ENCODE peak calls at places on chromosomes 5 and 9, in eight cellular contexts. One of them, this sample, is unnamed.

GRCh38 chr5:95715799-95716461 is 15.2 kb upstream of the RHOBTB3 start:
- ATAC-seq in upper lobe of right lung: no peak
- ATAC-seq in right lobe of liver: no peak
- ATAC-seq in omental fat pad: no peak
- ATAC-seq in pancreas: no peak
- ATAC-seq in lung: no peak
- ATAC-seq in gastrocnemius medialis: no peak
- ATAC-seq in HCT116: no peak
- ATAC-seq in this sample: no peak

GRCh38 chr5:87594566-87594965 is 181.8 kb upstream of the CCNH start:
- ATAC-seq in upper lobe of right lung: no peak
- ATAC-seq in right lobe of liver: no peak
- ATAC-seq in omental fat pad: no peak
- ATAC-seq in pancreas: no peak
- ATAC-seq in lung: no peak
- ATAC-seq in gastrocnemius medialis: no peak
- ATAC-seq in HCT116: no peak
- ATAC-seq in this sample: no peak

GRCh38 chr5:131022811-131023210 is 142.2 kb downstream of the HINT1 start:
- ATAC-seq in upper lobe of right lung: peak
- ATAC-seq in right lobe of liver: no peak
- ATAC-seq in omental fat pad: no peak
- ATAC-seq in pancreas: no peak
- ATAC-seq in lung: peak
- ATAC-seq in gastrocnemius medialis: no peak
- ATAC-seq in HCT116: no peak
- ATAC-seq in this sample: no peak

GRCh38 chr9:72983512-72984021 is 30.7 kb upstream of the ALDH1A1 start:
- ATAC-seq in upper lobe of right lung: no peak
- ATAC-seq in right lobe of liver: peak
- ATAC-seq in omental fat pad: no peak
- ATAC-seq in pancreas: peak
- ATAC-seq in lung: no peak
- ATAC-seq in gastrocnemius medialis: no peak
- ATAC-seq in HCT116: no peak
- ATAC-seq in this sample: no peak

GRCh38 chr5:9428272-9428671 is 117.6 kb downstream of the SEMA5A start:
- ATAC-seq in upper lobe of right lung: no peak
- ATAC-seq in right lobe of liver: no peak
- ATAC-seq in omental fat pad: no peak
- ATAC-seq in pancreas: no peak
- ATAC-seq in lung: no peak
- ATAC-seq in gastrocnemius medialis: no peak
- ATAC-seq in HCT116: no peak
- ATAC-seq in this sample: no peak

GRCh38 chr5:15835514-15835913 is 335.5 kb downstream of the FBXL7 start:
- ATAC-seq in upper lobe of right lung: no peak
- ATAC-seq in right lobe of liver: no peak
- ATAC-seq in omental fat pad: no peak
- ATAC-seq in pancreas: no peak
- ATAC-seq in lung: no peak
- ATAC-seq in gastrocnemius medialis: no peak
- ATAC-seq in HCT116: no peak
- ATAC-seq in this sample: no peak

GRCh38 chr5:32833621-32834102 is 122.5 kb downstream of the NPR3 start:
- ATAC-seq in upper lobe of right lung: no peak
- ATAC-seq in right lobe of liver: no peak
- ATAC-seq in omental fat pad: no peak
- ATAC-seq in pancreas: no peak
- ATAC-seq in lung: no peak
- ATAC-seq in gastrocnemius medialis: no peak
- ATAC-seq in HCT116: no peak
- ATAC-seq in this sample: no peak

GRCh38 chr9:78519786-78520185 is 222.9 kb downstream of the PSAT1 start:
- ATAC-seq in upper lobe of right lung: peak
- ATAC-seq in right lobe of liver: no peak
- ATAC-seq in omental fat pad: no peak
- ATAC-seq in pancreas: no peak
- ATAC-seq in lung: no peak
- ATAC-seq in gastrocnemius medialis: no peak
- ATAC-seq in HCT116: no peak
- ATAC-seq in this sample: no peak

GRCh38 chr9:89179535-89179919 is 909 bp upstream of the SHC3 start:
- ATAC-seq in upper lobe of right lung: no peak
- ATAC-seq in right lobe of liver: no peak
- ATAC-seq in omental fat pad: no peak
- ATAC-seq in pancreas: peak
- ATAC-seq in lung: no peak
- ATAC-seq in gastrocnemius medialis: no peak
- ATAC-seq in HCT116: no peak
- ATAC-seq in this sample: peak

GRCh38 chr9:89182369-89182768 is 3.8 kb upstream of the SHC3 start:
- ATAC-seq in upper lobe of right lung: no peak
- ATAC-seq in right lobe of liver: no peak
- ATAC-seq in omental fat pad: no peak
- ATAC-seq in pancreas: no peak
- ATAC-seq in lung: no peak
- ATAC-seq in gastrocnemius medialis: no peak
- ATAC-seq in HCT116: no peak
- ATAC-seq in this sample: no peak

GRCh38 chr9:89179920-89180667 is 1.5 kb upstream of the SHC3 start:
- ATAC-seq in upper lobe of right lung: peak
- ATAC-seq in right lobe of liver: peak
- ATAC-seq in omental fat pad: peak
- ATAC-seq in pancreas: peak
- ATAC-seq in lung: peak
- ATAC-seq in gastrocnemius medialis: peak
- ATAC-seq in HCT116: peak
- ATAC-seq in this sample: peak

GRCh38 chr9:89185980-89186379 is 7.4 kb upstream of the SHC3 start:
- ATAC-seq in upper lobe of right lung: no peak
- ATAC-seq in right lobe of liver: no peak
- ATAC-seq in omental fat pad: no peak
- ATAC-seq in pancreas: no peak
- ATAC-seq in lung: no peak
- ATAC-seq in gastrocnemius medialis: no peak
- ATAC-seq in HCT116: peak
- ATAC-seq in this sample: no peak

GRCh38 chr9:89183146-89183545 is 4.5 kb upstream of the SHC3 start:
- ATAC-seq in upper lobe of right lung: no peak
- ATAC-seq in right lobe of liver: no peak
- ATAC-seq in omental fat pad: no peak
- ATAC-seq in pancreas: no peak
- ATAC-seq in lung: no peak
- ATAC-seq in gastrocnemius medialis: no peak
- ATAC-seq in HCT116: no peak
- ATAC-seq in this sample: no peak
- TF ChIP-seq CTCF in upper lobe of right lung: no peak
- TF ChIP-seq CTCF in right lobe of liver: no peak
- TF ChIP-seq CTCF in omental fat pad: no peak
- TF ChIP-seq CTCF in pancreas: no peak
- TF ChIP-seq CTCF in lung: no peak
- TF ChIP-seq CTCF in gastrocnemius medialis: no peak
- TF ChIP-seq CTCF in HCT116: no peak
- TF ChIP-seq CTCF in this sample: no peak

DNA sequence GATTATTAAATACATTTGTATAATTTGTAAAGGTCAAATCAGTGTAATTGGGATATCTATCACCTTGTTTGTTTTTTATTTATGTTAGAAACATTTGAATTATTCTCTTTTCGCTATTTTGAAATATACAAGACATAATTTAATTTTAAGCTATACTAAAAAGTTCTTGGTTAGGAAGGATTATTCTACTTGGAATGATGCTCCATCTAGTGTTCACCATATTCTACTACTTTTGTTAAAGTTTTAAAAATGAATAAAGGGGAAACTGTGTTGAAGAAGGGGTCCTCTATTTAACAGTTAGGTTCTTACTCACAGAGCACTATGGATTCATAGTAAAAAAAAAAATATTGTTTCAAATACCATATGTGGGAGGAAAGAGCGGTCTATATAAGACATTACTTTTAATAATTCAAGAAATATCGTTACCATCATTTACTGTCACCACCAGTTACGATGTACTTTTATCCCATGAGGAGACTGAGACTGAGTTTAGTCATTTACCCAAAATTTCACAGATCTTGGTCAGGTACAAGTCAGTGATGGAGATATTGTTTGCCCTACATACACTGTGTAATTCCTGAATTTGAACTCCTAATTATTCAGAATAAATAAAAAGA is 6.3 kb upstream of the STOM start:
- ATAC-seq in upper lobe of right lung: no peak
- ATAC-seq in right lobe of liver: no peak
- ATAC-seq in omental fat pad: no peak
- ATAC-seq in pancreas: no peak
- ATAC-seq in lung: no peak
- ATAC-seq in gastrocnemius medialis: no peak
- ATAC-seq in HCT116: no peak
- ATAC-seq in this sample: no peak
- TF ChIP-seq CTCF in upper lobe of right lung: peak
- TF ChIP-seq CTCF in right lobe of liver: peak
- TF ChIP-seq CTCF in omental fat pad: no peak
- TF ChIP-seq CTCF in pancreas: peak
- TF ChIP-seq CTCF in lung: peak
- TF ChIP-seq CTCF in gastrocnemius medialis: peak
- TF ChIP-seq CTCF in HCT116: peak
- TF ChIP-seq CTCF in this sample: peak

GRCh38 chr9:93097496-93098205 is 1.6 kb downstream of the CARD19 start:
- ATAC-seq in upper lobe of right lung: no peak
- ATAC-seq in right lobe of liver: no peak
- ATAC-seq in omental fat pad: no peak
- ATAC-seq in pancreas: no peak
- ATAC-seq in lung: no peak
- ATAC-seq in gastrocnemius medialis: no peak
- ATAC-seq in HCT116: no peak
- ATAC-seq in this sample: no peak

GRCh38 chr9:93094294-93095204 is 1.5 kb upstream of the CARD19 start:
- ATAC-seq in upper lobe of right lung: peak
- ATAC-seq in right lobe of liver: no peak
- ATAC-seq in omental fat pad: no peak
- ATAC-seq in pancreas: no peak
- ATAC-seq in lung: no peak
- ATAC-seq in gastrocnemius medialis: no peak
- ATAC-seq in HCT116: no peak
- ATAC-seq in this sample: no peak

GRCh38 chr9:93096811-93097382 is 880 bp downstream of the CARD19 start:
- ATAC-seq in upper lobe of right lung: no peak
- ATAC-seq in right lobe of liver: no peak
- ATAC-seq in omental fat pad: no peak
- ATAC-seq in pancreas: no peak
- ATAC-seq in lung: no peak
- ATAC-seq in gastrocnemius medialis: no peak
- ATAC-seq in HCT116: no peak
- ATAC-seq in this sample: no peak

GRCh38 chr9:93095205-93096130 is 549 bp upstream of the CARD19 start:
- ATAC-seq in upper lobe of right lung: peak
- ATAC-seq in right lobe of liver: peak
- ATAC-seq in omental fat pad: peak
- ATAC-seq in pancreas: peak
- ATAC-seq in lung: peak
- ATAC-seq in gastrocnemius medialis: peak
- ATAC-seq in HCT116: peak
- ATAC-seq in this sample: peak

DNA sequence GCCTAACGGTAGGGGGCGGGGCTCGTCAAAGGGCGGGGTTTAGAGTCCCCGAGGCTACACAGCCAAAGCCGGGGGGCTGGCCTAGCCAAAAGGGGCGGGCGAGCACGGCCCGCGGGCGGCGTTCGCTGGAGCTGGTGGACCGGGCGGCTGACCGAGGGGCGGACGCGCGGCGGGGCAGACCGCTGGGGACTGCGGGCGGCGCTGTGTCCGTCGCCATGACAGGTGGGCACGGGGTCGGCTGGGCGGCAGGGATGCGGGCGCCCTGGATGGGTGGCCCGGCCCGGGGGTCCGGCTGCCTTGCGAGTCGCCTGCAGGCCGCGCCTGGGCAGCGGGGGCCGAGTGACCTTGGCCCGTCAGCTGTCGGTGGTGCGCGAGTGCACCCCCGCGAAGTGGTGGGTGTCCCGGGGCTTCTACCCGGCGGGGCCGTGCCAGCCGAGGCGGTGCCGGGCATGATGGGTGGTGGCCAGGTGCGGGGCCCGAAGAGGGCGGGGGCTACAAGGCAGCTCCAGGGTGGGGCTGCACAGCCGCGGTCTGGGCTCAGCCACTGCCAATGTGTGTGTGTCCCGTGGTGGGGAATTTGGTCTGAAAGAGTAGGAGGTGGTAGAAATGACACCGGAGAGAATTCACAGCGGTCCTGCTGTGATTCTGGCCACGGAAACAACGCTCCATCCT is at the start of gene CARD19:
- ATAC-seq in upper lobe of right lung: peak
- ATAC-seq in right lobe of liver: no peak
- ATAC-seq in omental fat pad: peak
- ATAC-seq in pancreas: peak
- ATAC-seq in lung: no peak
- ATAC-seq in gastrocnemius medialis: peak
- ATAC-seq in HCT116: peak
- ATAC-seq in this sample: peak
- TF ChIP-seq CTCF in upper lobe of right lung: no peak
- TF ChIP-seq CTCF in right lobe of liver: no peak
- TF ChIP-seq CTCF in omental fat pad: no peak
- TF ChIP-seq CTCF in pancreas: no peak
- TF ChIP-seq CTCF in lung: no peak
- TF ChIP-seq CTCF in gastrocnemius medialis: no peak
- TF ChIP-seq CTCF in HCT116: no peak
- TF ChIP-seq CTCF in this sample: no peak

DNA sequence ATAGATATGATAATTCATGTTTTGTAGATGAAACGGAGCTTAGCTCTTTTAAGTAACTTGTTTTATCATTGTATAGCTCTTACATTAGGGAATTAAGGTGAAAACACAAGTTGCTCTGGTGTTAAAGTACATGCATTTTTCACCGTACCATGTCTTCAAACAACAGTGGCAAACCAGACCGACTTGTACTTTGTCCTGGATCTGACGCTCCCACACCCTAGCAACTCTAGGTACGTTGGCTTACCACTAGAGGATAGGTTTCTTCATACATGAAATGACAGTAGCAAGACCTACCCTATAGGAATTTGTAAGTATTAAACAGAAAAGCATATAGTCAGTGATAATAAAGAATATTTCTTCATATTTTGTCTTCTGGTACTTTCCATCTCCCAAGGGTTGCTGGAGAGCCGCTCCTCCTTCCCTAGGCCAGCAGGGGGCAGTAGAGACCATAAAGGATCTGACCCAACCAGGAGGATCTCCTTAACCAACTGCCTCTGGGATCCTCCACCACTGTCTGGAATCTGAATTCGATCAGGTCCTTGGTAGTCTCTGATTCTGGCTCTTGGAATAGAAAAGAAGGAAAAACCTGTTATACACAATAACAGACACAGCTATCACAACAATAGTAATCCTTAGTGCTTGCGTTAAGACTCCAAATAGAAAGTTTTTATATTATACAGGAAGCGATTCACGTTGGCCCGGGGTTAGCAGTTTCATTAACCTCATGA is 136.7 kb downstream of the CAVIN4 start:
- ATAC-seq in upper lobe of right lung: peak
- ATAC-seq in right lobe of liver: peak
- ATAC-seq in omental fat pad: peak
- ATAC-seq in pancreas: peak
- ATAC-seq in lung: peak
- ATAC-seq in gastrocnemius medialis: no peak
- ATAC-seq in HCT116: peak
- ATAC-seq in this sample: no peak
- TF ChIP-seq CTCF in upper lobe of right lung: peak
- TF ChIP-seq CTCF in right lobe of liver: peak
- TF ChIP-seq CTCF in omental fat pad: peak
- TF ChIP-seq CTCF in pancreas: peak
- TF ChIP-seq CTCF in lung: peak
- TF ChIP-seq CTCF in gastrocnemius medialis: peak
- TF ChIP-seq CTCF in HCT116: peak
- TF ChIP-seq CTCF in this sample: no peak

GRCh38 chr9:129885018-129885669 is 49.9 kb downstream of the USP20 start:
- ATAC-seq in upper lobe of right lung: peak
- ATAC-seq in right lobe of liver: peak
- ATAC-seq in omental fat pad: no peak
- ATAC-seq in pancreas: peak
- ATAC-seq in lung: peak
- ATAC-seq in gastrocnemius medialis: peak
- ATAC-seq in HCT116: peak
- ATAC-seq in this sample: peak
- TF ChIP-seq CTCF in upper lobe of right lung: no peak
- TF ChIP-seq CTCF in right lobe of liver: peak
- TF ChIP-seq CTCF in omental fat pad: no peak
- TF ChIP-seq CTCF in pancreas: no peak
- TF ChIP-seq CTCF in lung: no peak
- TF ChIP-seq CTCF in gastrocnemius medialis: no peak
- TF ChIP-seq CTCF in HCT116: no peak
- TF ChIP-seq CTCF in this sample: no peak

This sample was measured in gastroesophageal sphincter.